ENCODE peak calls at places on chromosomes 5 and 9, in seven cellular contexts. One of them, this sample, is unnamed.

GRCh38 chr9:973295-973842 is 3.1 kb upstream of the DMRT3 start:
- DNase-seq in GM20000: peak
- DNase-seq in HFFc6: no peak
- DNase-seq in C1 segment of cervical spinal cord: no peak
- DNase-seq in stimulated activated CD4-positive, alpha-beta T cell treated with anti-CD3 and anti-CD28 coated beads, TNF-alpha, amount 100 ng/mL, for 1 hour: no peak
- DNase-seq in amygdala: no peak
- DNase-seq in NCI-H1417: no peak
- DNase-seq in this sample: no peak

GRCh38 chr9:96441798-96442445 is 8.0 kb upstream of the HABP4 start:
- DNase-seq in GM20000: peak
- DNase-seq in HFFc6: peak
- DNase-seq in C1 segment of cervical spinal cord: no peak
- DNase-seq in stimulated activated CD4-positive, alpha-beta T cell treated with anti-CD3 and anti-CD28 coated beads, TNF-alpha, amount 100 ng/mL, for 1 hour: no peak
- DNase-seq in amygdala: no peak
- DNase-seq in NCI-H1417: peak
- DNase-seq in this sample: no peak

GRCh38 chr9:8136477-8136876 is 336.9 kb upstream of the DMAC1 start:
- DNase-seq in GM20000: no peak
- DNase-seq in HFFc6: no peak
- DNase-seq in C1 segment of cervical spinal cord: no peak
- DNase-seq in stimulated activated CD4-positive, alpha-beta T cell treated with anti-CD3 and anti-CD28 coated beads, TNF-alpha, amount 100 ng/mL, for 1 hour: no peak
- DNase-seq in amygdala: no peak
- DNase-seq in NCI-H1417: no peak
- DNase-seq in this sample: no peak

GRCh38 chr5:125043781-125044391 is 297.4 kb upstream of the ZNF608 start:
- DNase-seq in GM20000: no peak
- DNase-seq in HFFc6: peak
- DNase-seq in C1 segment of cervical spinal cord: peak
- DNase-seq in stimulated activated CD4-positive, alpha-beta T cell treated with anti-CD3 and anti-CD28 coated beads, TNF-alpha, amount 100 ng/mL, for 1 hour: no peak
- DNase-seq in amygdala: no peak
- DNase-seq in NCI-H1417: peak
- DNase-seq in this sample: no peak

GRCh38 chr5:125338804-125339203 is 592.4 kb upstream of the ZNF608 start:
- DNase-seq in GM20000: no peak
- DNase-seq in HFFc6: no peak
- DNase-seq in C1 segment of cervical spinal cord: no peak
- DNase-seq in stimulated activated CD4-positive, alpha-beta T cell treated with anti-CD3 and anti-CD28 coated beads, TNF-alpha, amount 100 ng/mL, for 1 hour: no peak
- DNase-seq in amygdala: no peak
- DNase-seq in NCI-H1417: no peak
- DNase-seq in this sample: no peak

GRCh38 chr5:141941307-141941706 is 16.7 kb downstream of the PCDH12 start:
- DNase-seq in GM20000: no peak
- DNase-seq in HFFc6: no peak
- DNase-seq in C1 segment of cervical spinal cord: no peak
- DNase-seq in stimulated activated CD4-positive, alpha-beta T cell treated with anti-CD3 and anti-CD28 coated beads, TNF-alpha, amount 100 ng/mL, for 1 hour: no peak
- DNase-seq in amygdala: no peak
- DNase-seq in NCI-H1417: no peak
- DNase-seq in this sample: no peak

GRCh38 chr5:6856658-6857057 is 143.4 kb downstream of the TENT4A start:
- DNase-seq in GM20000: no peak
- DNase-seq in HFFc6: no peak
- DNase-seq in C1 segment of cervical spinal cord: no peak
- DNase-seq in stimulated activated CD4-positive, alpha-beta T cell treated with anti-CD3 and anti-CD28 coated beads, TNF-alpha, amount 100 ng/mL, for 1 hour: no peak
- DNase-seq in amygdala: no peak
- DNase-seq in NCI-H1417: peak
- DNase-seq in this sample: no peak

GRCh38 chr5:82931110-82931509 is 146.1 kb downstream of the TMEM167A start:
- DNase-seq in GM20000: no peak
- DNase-seq in HFFc6: no peak
- DNase-seq in C1 segment of cervical spinal cord: no peak
- DNase-seq in stimulated activated CD4-positive, alpha-beta T cell treated with anti-CD3 and anti-CD28 coated beads, TNF-alpha, amount 100 ng/mL, for 1 hour: no peak
- DNase-seq in amygdala: no peak
- DNase-seq in NCI-H1417: no peak
- DNase-seq in this sample: no peak

GRCh38 chr9:130276121-130276520 is 10.6 kb downstream of the HMCN2 start:
- DNase-seq in GM20000: no peak
- DNase-seq in HFFc6: peak
- DNase-seq in C1 segment of cervical spinal cord: no peak
- DNase-seq in stimulated activated CD4-positive, alpha-beta T cell treated with anti-CD3 and anti-CD28 coated beads, TNF-alpha, amount 100 ng/mL, for 1 hour: no peak
- DNase-seq in amygdala: no peak
- DNase-seq in NCI-H1417: no peak
- DNase-seq in this sample: no peak

GRCh38 chr9:26271495-26272122 is 593.4 kb upstream of the TUSC1 start:
- DNase-seq in GM20000: no peak
- DNase-seq in HFFc6: no peak
- DNase-seq in C1 segment of cervical spinal cord: no peak
- DNase-seq in stimulated activated CD4-positive, alpha-beta T cell treated with anti-CD3 and anti-CD28 coated beads, TNF-alpha, amount 100 ng/mL, for 1 hour: no peak
- DNase-seq in amygdala: no peak
- DNase-seq in NCI-H1417: no peak
- DNase-seq in this sample: no peak

GRCh38 chr9:3980771-3981170 is 319.1 kb downstream of the GLIS3 start:
- DNase-seq in GM20000: no peak
- DNase-seq in HFFc6: no peak
- DNase-seq in C1 segment of cervical spinal cord: peak
- DNase-seq in stimulated activated CD4-positive, alpha-beta T cell treated with anti-CD3 and anti-CD28 coated beads, TNF-alpha, amount 100 ng/mL, for 1 hour: no peak
- DNase-seq in amygdala: no peak
- DNase-seq in NCI-H1417: peak
- DNase-seq in this sample: no peak

GRCh38 chr9:109880276-109881169 is 100.5 kb downstream of the PALM2AKAP2 start:
- DNase-seq in GM20000: peak
- DNase-seq in HFFc6: peak
- DNase-seq in C1 segment of cervical spinal cord: no peak
- DNase-seq in stimulated activated CD4-positive, alpha-beta T cell treated with anti-CD3 and anti-CD28 coated beads, TNF-alpha, amount 100 ng/mL, for 1 hour: no peak
- DNase-seq in amygdala: no peak
- DNase-seq in NCI-H1417: peak
- DNase-seq in this sample: no peak

GRCh38 chr5:35617435-35618296 is at the start of gene SPEF2:
- DNase-seq in GM20000: peak
- DNase-seq in HFFc6: peak
- DNase-seq in C1 segment of cervical spinal cord: peak
- DNase-seq in stimulated activated CD4-positive, alpha-beta T cell treated with anti-CD3 and anti-CD28 coated beads, TNF-alpha, amount 100 ng/mL, for 1 hour: peak
- DNase-seq in amygdala: peak
- DNase-seq in NCI-H1417: peak
- DNase-seq in this sample: peak

GRCh38 chr5:45578270-45578669 is 117.9 kb downstream of the HCN1 start:
- DNase-seq in GM20000: no peak
- DNase-seq in HFFc6: no peak
- DNase-seq in C1 segment of cervical spinal cord: no peak
- DNase-seq in stimulated activated CD4-positive, alpha-beta T cell treated with anti-CD3 and anti-CD28 coated beads, TNF-alpha, amount 100 ng/mL, for 1 hour: no peak
- DNase-seq in amygdala: no peak
- DNase-seq in NCI-H1417: no peak
- DNase-seq in this sample: no peak

GRCh38 chr9:89886281-89886700 is 281.5 kb downstream of the GADD45G start:
- DNase-seq in GM20000: no peak
- DNase-seq in HFFc6: no peak
- DNase-seq in C1 segment of cervical spinal cord: no peak
- DNase-seq in stimulated activated CD4-positive, alpha-beta T cell treated with anti-CD3 and anti-CD28 coated beads, TNF-alpha, amount 100 ng/mL, for 1 hour: no peak
- DNase-seq in amygdala: no peak
- DNase-seq in NCI-H1417: peak
- DNase-seq in this sample: no peak

This sample was measured in central memory CD8-positive, alpha-beta T cell.